ENCODE peak calls at places on chromosome 20, in eight cellular contexts. U is lower lobe of right lung, B is AG09319, Z is D341Med, X is heart right ventricle, E is hippocampal formation, Y is AG08396, K is aorta. L is an unnamed sample.

GRCh38 chr20:9514461-9515210 is at the start of gene LAMP5:
- DNase-seq in Z (peak), B (no peak), U (peak), K (no peak), E (no peak), Y (peak), X (peak), L (no peak)

GRCh38 chr20:25058797-25059486 is 1.0 kb upstream of the ACSS1 start:
- DNase-seq in U (no peak), B (no peak), E (no peak), X (no peak), Z (no peak), K (no peak), Y (no peak), L (no peak)

GRCh38 chr20:54774423-54774822 is 299.0 kb downstream of the DOK5 start:
- DNase-seq in K (no peak), E (no peak), Z (no peak), U (no peak), Y (no peak), B (no peak), X (no peak), L (no peak)

GRCh38 chr20:23092409-23092756 is 6.3 kb upstream of the CD93 start:
- DNase-seq in Y (no peak), U (no peak), X (no peak), K (no peak), Z (no peak), E (no peak), B (no peak), L (no peak)

GRCh38 chr20:18754030-18754659 is 59.4 kb upstream of the SCP2D1 start:
- DNase-seq in B (no peak), Y (no peak), K (no peak), U (no peak), X (no peak), Z (no peak), E (no peak), L (no peak)

GRCh38 chr20:10249048-10249770 is 30.6 kb downstream of the SNAP25 start:
- DNase-seq in X (no peak), Z (no peak), B (no peak), K (no peak), E (no peak), U (no peak), Y (no peak), L (no peak)

GRCh38 chr20:57260959-57261357 is 5.5 kb downstream of the BMP7 start:
- DNase-seq in X (no peak), Z (no peak), B (no peak), U (no peak), E (no peak), Y (no peak), K (no peak), L (no peak)

GRCh38 chr20:63083831-63084562 is 77.2 kb upstream of the BHLHE23 start:
- DNase-seq in X (peak), K (peak), Y (no peak), B (no peak), U (peak), E (no peak), Z (peak), L (no peak)

GRCh38 chr20:62736407-62737071 is 27.9 kb downstream of the NTSR1 start:
- DNase-seq in E (no peak), Y (no peak), Z (no peak), B (no peak), X (no peak), U (peak), K (no peak), L (no peak)

GRCh38 chr20:43844778-43845614 is 69.7 kb upstream of the TOX2 start:
- DNase-seq in K (peak), U (no peak), B (peak), X (peak), Z (no peak), Y (peak), E (no peak), L (no peak)

GRCh38 chr20:1942486-1943266 is 47.5 kb downstream of the SIRPA start:
- DNase-seq in X (no peak), E (no peak), Z (no peak), Y (no peak), K (no peak), B (no peak), U (no peak), L (no peak)

GRCh38 chr20:57844626-57845596 is 135.1 kb upstream of the PMEPA1 start:
- DNase-seq in E (no peak), K (no peak), U (no peak), B (no peak), X (no peak), Z (no peak), Y (no peak), L (no peak)

GRCh38 chr20:547394-547793 is 3.8 kb upstream of the CSNK2A1 start:
- DNase-seq in Y (no peak), X (no peak), B (no peak), Z (no peak), U (no peak), E (no peak), K (no peak), L (no peak)

GRCh38 chr20:46348231-46348803 is 40.0 kb upstream of the CDH22 start:
- DNase-seq in B (no peak), U (no peak), Z (no peak), X (no peak), E (peak), Y (peak), K (no peak), L (peak)

L was measured in tibial nerve.